ENCODE peak calls at places on chromosome 2, in four cellular contexts. N is HCT116; D is OCI-LY7; K is CD8-positive, alpha-beta T cell. X is an unnamed sample.

GRCh38 chr2:44237221-44237620 is 38.1 kb upstream of the SLC3A1 start:
- DNase-seq in K (peak; percentile 18), D (peak; percentile 48), N (no peak), X (no peak)

GRCh38 chr2:238653436-238654109 is 194.3 kb upstream of the TWIST2 start:
- DNase-seq in D (no peak), N (no peak), K (no peak), X (no peak)

GRCh38 chr2:66573412-66573811 is 138.5 kb downstream of the MEIS1 start:
- DNase-seq in D (no peak), K (no peak), N (no peak), X (no peak)

GRCh38 chr2:126513033-126513432 is 142.9 kb upstream of the GYPC start:
- DNase-seq in K (no peak), N (no peak), D (no peak), X (no peak)

GRCh38 chr2:183070942-183071844 is 7.4 kb upstream of the DUSP19 start:
- DNase-seq in K (no peak), D (no peak), N (no peak), X (no peak)

GRCh38 chr2:241635756-241636155 is 1.2 kb downstream of the THAP4 start:
- DNase-seq in K (no peak), D (no peak), N (no peak), X (no peak)

GRCh38 chr2:75276093-75277055 is 77.1 kb upstream of the TACR1 start:
- DNase-seq in D (no peak), N (no peak), K (no peak), X (no peak)

GRCh38 chr2:3073196-3073595 is 304.4 kb downstream of the EIPR1 start:
- DNase-seq in D (no peak), N (no peak), K (no peak), X (no peak)

GRCh38 chr2:45957533-45958227 is 306.2 kb downstream of the PRKCE start:
- DNase-seq in K (no peak), N (no peak), D (no peak), X (no peak)

GRCh38 chr2:237932731-237933131 is 34.1 kb upstream of the UBE2F start:
- DNase-seq in N (no peak), K (no peak), D (no peak), X (no peak)

GRCh38 chr2:119028327-119029174 is 86.6 kb downstream of the MARCO start:
- DNase-seq in D (peak; percentile 27), K (no peak), N (peak; percentile 48), X (peak; percentile 50)

GRCh38 chr2:20488136-20488705 is 41.3 kb downstream of the RHOB start:
- DNase-seq in D (no peak), K (no peak), N (no peak), X (no peak)

GRCh38 chr2:51490576-51491234 is 458.8 kb upstream of the NRXN1 start:
- DNase-seq in N (no peak), K (no peak), D (no peak), X (no peak)

GRCh38 chr2:235496239-235496621 is 2.4 kb downstream of the AGAP1 start:
- DNase-seq in N (no peak), D (no peak), K (no peak), X (no peak)

GRCh38 chr2:235494716-235495372 is 1.0 kb downstream of the AGAP1 start:
- DNase-seq in K (no peak), N (no peak), D (no peak), X (peak; percentile 68)

GRCh38 chr2:235497096-235497495 is 3.3 kb downstream of the AGAP1 start:
- DNase-seq in D (no peak), K (no peak), N (no peak), X (no peak)

GRCh38 chr2:235493775-235494715 is at the start of gene AGAP1:
- DNase-seq in N (peak; percentile 46), K (peak; percentile 3), D (no peak), X (peak; percentile 91)

DNA sequence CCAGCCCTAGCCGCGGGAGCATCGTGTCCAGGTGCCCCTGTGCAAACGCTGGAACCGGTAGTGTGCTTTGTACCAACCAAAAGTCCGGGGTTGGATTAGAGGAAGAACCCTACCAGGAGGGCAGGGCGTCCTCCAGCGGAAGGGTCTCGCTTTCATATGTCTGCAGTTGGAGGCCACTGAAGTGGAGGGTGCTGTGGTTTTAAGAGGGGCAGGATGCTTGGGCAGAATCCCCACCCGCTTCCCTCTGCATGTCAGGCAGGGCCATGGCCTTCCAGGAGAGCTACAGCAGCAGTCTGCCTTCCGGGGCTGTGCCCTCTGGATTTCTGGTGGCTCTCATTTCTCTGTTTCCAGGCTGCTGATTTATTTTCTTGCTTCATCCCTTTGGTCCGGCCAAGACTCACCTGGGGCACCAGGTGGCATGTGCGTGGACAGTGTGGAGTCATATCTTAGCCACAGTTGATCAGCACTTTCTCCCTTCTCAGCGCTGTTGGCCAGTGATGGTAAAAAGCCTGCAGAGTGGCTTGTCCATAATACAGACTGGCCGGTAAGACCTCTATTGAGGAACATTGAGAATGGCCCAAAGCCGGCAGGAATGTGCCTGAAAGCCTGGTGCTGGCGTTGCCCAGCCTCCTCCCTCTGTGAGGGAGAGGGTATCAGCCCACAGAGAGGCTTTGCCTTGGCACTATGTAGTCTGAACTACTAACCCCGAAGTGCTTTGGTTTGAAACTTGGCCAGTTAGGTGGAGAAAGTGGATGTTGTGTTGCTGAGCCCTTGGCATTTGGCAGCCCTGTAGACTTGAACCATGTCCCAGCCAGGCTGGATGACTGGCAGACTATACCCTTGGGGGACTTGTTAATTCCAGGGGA is 1.8 kb downstream of the AGAP1 start:
- DNase-seq in N (no peak), K (no peak), D (no peak), X (no peak)
- H3K4me3 ChIP-seq in N (peak overlapping the region; percentile 72), K (no peak overlapping the region), D (no peak overlapping the region), X (peak overlapping the region; percentile 46)

DNA sequence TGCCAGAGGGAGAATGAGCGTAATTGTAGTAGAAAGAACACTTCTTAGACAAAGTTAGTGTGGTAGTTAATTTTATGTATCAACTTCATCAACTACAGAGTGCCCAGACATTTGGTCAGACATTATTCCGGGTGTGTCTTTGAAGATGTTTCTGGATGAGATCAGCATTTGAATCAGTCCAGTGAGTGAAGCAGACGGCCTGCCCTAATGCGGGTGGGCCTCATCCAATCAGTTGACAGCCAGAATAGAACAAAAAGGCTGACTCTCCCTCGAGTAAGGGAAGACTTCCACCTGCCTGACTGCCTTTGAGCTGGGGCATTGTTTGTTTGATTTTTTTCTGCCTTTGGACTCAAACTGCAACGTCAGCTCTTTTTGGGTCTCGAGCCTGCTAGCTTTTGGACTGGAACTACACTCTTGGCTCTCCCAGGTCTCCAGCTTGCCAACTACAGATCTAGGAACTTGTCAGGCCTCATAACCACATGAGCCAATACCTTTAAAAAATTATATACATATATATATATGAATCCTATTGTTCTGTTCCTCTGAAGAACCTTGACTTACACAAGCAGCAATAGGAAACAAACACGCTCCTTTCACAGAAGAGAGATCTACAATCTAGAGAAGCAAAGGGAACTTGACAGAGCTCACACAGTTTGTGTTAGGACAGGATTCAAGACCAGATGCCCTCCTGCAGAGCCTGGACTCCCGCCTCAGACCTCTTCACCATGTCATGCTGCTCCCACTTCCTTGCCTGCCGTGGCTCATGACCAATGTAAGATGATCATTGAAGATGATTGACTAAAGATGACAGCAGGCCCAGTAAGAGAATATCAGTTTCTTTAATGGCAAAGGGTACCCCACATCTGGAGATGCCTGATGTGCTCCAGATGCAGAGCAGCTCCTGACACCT is 111.5 kb upstream of the AGAP1 start:
- DNase-seq in D (no peak), K (no peak), N (no peak), X (no peak)
- H3K4me3 ChIP-seq in D (no peak overlapping the region), K (no peak overlapping the region), N (no peak overlapping the region), X (no peak overlapping the region)

DNA sequence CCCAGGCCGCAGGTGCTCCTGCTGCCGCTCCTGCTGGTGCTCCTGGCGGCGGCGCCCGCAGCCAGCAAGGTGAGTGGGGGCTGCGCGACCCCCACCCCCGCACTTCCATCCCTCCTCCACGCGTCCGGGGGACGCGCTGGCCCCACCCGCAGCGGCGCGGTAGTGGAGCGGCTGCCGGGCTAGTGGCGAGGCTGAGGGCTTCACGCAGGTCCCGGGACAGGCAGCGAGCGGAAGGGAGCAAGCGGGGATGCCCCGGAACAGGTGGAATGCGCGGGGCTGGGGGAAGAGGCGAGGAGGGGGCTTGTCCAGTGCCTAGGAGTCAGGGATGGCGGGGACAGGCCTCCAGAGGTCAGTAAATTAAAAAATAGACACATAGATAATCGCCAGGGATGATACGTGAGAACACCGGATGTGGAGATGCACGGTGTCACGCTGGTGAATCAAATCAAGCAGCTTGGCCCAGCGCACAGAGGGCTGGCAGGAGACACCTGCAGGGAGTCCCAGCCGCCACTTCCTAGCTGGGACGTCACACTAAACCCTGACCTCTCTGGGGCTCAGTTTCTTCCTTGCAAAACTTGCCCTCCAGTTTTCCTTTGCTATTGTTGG is 424 bp downstream of the COL4A3 start:
- DNase-seq in K (no peak), D (peak; percentile 63), N (no peak), X (peak; percentile 27)
- H3K4me3 ChIP-seq in K (peak overlapping the region; percentile 15), D (peak overlapping the region; percentile 64), N (peak overlapping the region; percentile 63), X (no peak overlapping the region)

GRCh38 chr2:109030870-109031480 is 42.0 kb upstream of the EDAR start:
- DNase-seq in K (peak; percentile 20), N (no peak), D (no peak), X (no peak)
- H3K4me3 ChIP-seq in K (peak overlapping the region; percentile 60), N (no peak overlapping the region), D (no peak overlapping the region), X (no peak overlapping the region)